ENCODE peak calls at places on chromosomes 16 and 17, in six cellular contexts. Q is colonic mucosa; M is COR-L47; S is stomach; D is neural crest cell; K is stimulated activated CD8-positive, alpha-beta memory T cell treated with anti-CD3 and anti-CD28 coated beads, Interleukin-7, amount 100 ng/mL, for 1 hour. I is an unnamed sample.

GRCh38 chr17:40347319-40348135 is 17.0 kb downstream of the GJD3 start:
- DNase-seq in M (no peak), K (no peak), Q (no peak), S (no peak), D (peak), I (no peak)

GRCh38 chr17:29242051-29242450 is 4.6 kb upstream of the CRYBA1 start:
- DNase-seq in K (no peak), M (no peak), Q (no peak), S (no peak), D (no peak), I (no peak)

GRCh38 chr17:76527430-76528111 is 9.9 kb downstream of the CYGB start:
- DNase-seq in M (no peak), S (peak), Q (no peak), D (no peak), K (peak), I (no peak)

GRCh38 chr17:7750321-7750821 is 32.8 kb downstream of the DNAH2 start:
- DNase-seq in S (no peak), M (no peak), K (no peak), D (no peak), Q (no peak), I (no peak)

GRCh38 chr17:80986046-80986445 is 5.6 kb upstream of the CHMP6 start:
- DNase-seq in K (no peak), S (no peak), M (no peak), D (no peak), Q (no peak), I (no peak)

GRCh38 chr17:17256316-17256715 is 19.3 kb upstream of the FLCN start:
- DNase-seq in S (no peak), Q (no peak), M (no peak), K (no peak), D (no peak), I (no peak)

GRCh38 chr17:40509626-40510327 is 8.4 kb upstream of the TNS4 start:
- DNase-seq in D (no peak), M (no peak), S (no peak), K (no peak), Q (no peak), I (no peak)

GRCh38 chr17:9811086-9811485 is 10.8 kb downstream of the GSG1L2 start:
- DNase-seq in K (no peak), D (no peak), Q (no peak), S (no peak), M (no peak), I (no peak)

GRCh38 chr17:66076546-66077190 is 115.3 kb downstream of the CEP112 start:
- DNase-seq in M (no peak), D (no peak), K (no peak), S (no peak), Q (no peak), I (no peak)

GRCh38 chr17:79874329-79874981 is 35.2 kb upstream of the CBX4 start:
- DNase-seq in M (peak), K (no peak), D (peak), Q (peak), S (no peak), I (no peak)

GRCh38 chr16:62715701-62716100 is 679.5 kb upstream of the CDH8 start:
- DNase-seq in M (no peak), D (no peak), S (no peak), Q (no peak), K (no peak), I (no peak)

GRCh38 chr17:58626905-58627304 is 64.9 kb downstream of the TEX14 start:
- DNase-seq in S (no peak), M (no peak), D (no peak), Q (no peak), K (no peak), I (no peak)

GRCh38 chr16:15052747-15053476 is 3.0 kb downstream of the NTAN1 start:
- DNase-seq in S (no peak), D (no peak), M (no peak), Q (no peak), K (no peak), I (no peak)